ENCODE peak calls at places on chromosome 22, in five cellular contexts. One of them, this sample, is unnamed.

GRCh38 chr22:30892286-30892685 is 76.3 kb downstream of the MORC2 start:
- DNase-seq in brain microvascular endothelial cell: no peak
- DNase-seq in heart right ventricle: peak; percentile 2
- DNase-seq in fibroblast of mammary gland: no peak
- DNase-seq in thoracic aorta: no peak
- DNase-seq in this sample: no peak

GRCh38 chr22:22786301-22787115 is 101.1 kb upstream of the IGLL5 start:
- DNase-seq in thoracic aorta: no peak
- DNase-seq in heart right ventricle: no peak
- DNase-seq in brain microvascular endothelial cell: no peak
- DNase-seq in fibroblast of mammary gland: no peak
- DNase-seq in this sample: no peak

GRCh38 chr22:23077627-23078461 is 7.5 kb downstream of the GNAZ start:
- DNase-seq in fibroblast of mammary gland: no peak
- DNase-seq in heart right ventricle: no peak
- DNase-seq in thoracic aorta: no peak
- DNase-seq in brain microvascular endothelial cell: no peak
- DNase-seq in this sample: no peak

GRCh38 chr22:23790819-23791736 is 4.3 kb downstream of the SMARCB1 start:
- DNase-seq in thoracic aorta: no peak
- DNase-seq in heart right ventricle: peak; percentile 31
- DNase-seq in fibroblast of mammary gland: peak; percentile 89
- DNase-seq in brain microvascular endothelial cell: no peak
- DNase-seq in this sample: peak; percentile 45

GRCh38 chr22:20946080-20946986 is 20.7 kb upstream of the AIFM3 start:
- DNase-seq in fibroblast of mammary gland: no peak
- DNase-seq in thoracic aorta: no peak
- DNase-seq in heart right ventricle: no peak
- DNase-seq in brain microvascular endothelial cell: peak; percentile 49
- DNase-seq in this sample: peak; percentile 61

GRCh38 chr22:22959147-22959827 is 71.7 kb downstream of the IGLL5 start:
- DNase-seq in heart right ventricle: peak; percentile 81
- DNase-seq in fibroblast of mammary gland: peak; percentile 59
- DNase-seq in thoracic aorta: no peak
- DNase-seq in brain microvascular endothelial cell: peak; percentile 76
- DNase-seq in this sample: peak; percentile 55

GRCh38 chr22:45750626-45751025 is 79.0 kb downstream of the ATXN10 start:
- DNase-seq in brain microvascular endothelial cell: no peak
- DNase-seq in heart right ventricle: no peak
- DNase-seq in fibroblast of mammary gland: no peak
- DNase-seq in thoracic aorta: no peak
- DNase-seq in this sample: no peak

GRCh38 chr22:20016734-20017621 is at the start of gene ARVCF:
- DNase-seq in fibroblast of mammary gland: peak; percentile 81
- DNase-seq in thoracic aorta: peak; percentile 36
- DNase-seq in brain microvascular endothelial cell: peak; percentile 78
- DNase-seq in heart right ventricle: peak; percentile 94
- DNase-seq in this sample: peak; percentile 86

GRCh38 chr22:29635734-29636357 is 32.4 kb downstream of the NF2 start:
- DNase-seq in brain microvascular endothelial cell: no peak
- DNase-seq in heart right ventricle: no peak
- DNase-seq in thoracic aorta: no peak
- DNase-seq in fibroblast of mammary gland: peak; percentile 71
- DNase-seq in this sample: peak; percentile 79

GRCh38 chr22:20965104-20965887 is 1.8 kb upstream of the AIFM3 start:
- DNase-seq in brain microvascular endothelial cell: no peak
- DNase-seq in fibroblast of mammary gland: no peak
- DNase-seq in heart right ventricle: no peak
- DNase-seq in thoracic aorta: no peak
- DNase-seq in this sample: no peak

GRCh38 chr22:20530368-20531153 is 23.2 kb downstream of the MED15 start:
- DNase-seq in thoracic aorta: no peak
- DNase-seq in brain microvascular endothelial cell: peak; percentile 82
- DNase-seq in fibroblast of mammary gland: peak; percentile 84
- DNase-seq in heart right ventricle: no peak
- DNase-seq in this sample: peak; percentile 91

GRCh38 chr22:41768420-41768819 is 32.1 kb upstream of the CCDC134 start:
- DNase-seq in fibroblast of mammary gland: peak; percentile 26
- DNase-seq in thoracic aorta: no peak
- DNase-seq in brain microvascular endothelial cell: peak; percentile 18
- DNase-seq in heart right ventricle: no peak
- DNase-seq in this sample: no peak

GRCh38 chr22:43980996-43981395 is 25.8 kb downstream of the SAMM50 start:
- DNase-seq in thoracic aorta: no peak
- DNase-seq in heart right ventricle: no peak
- DNase-seq in fibroblast of mammary gland: no peak
- DNase-seq in brain microvascular endothelial cell: no peak
- DNase-seq in this sample: no peak

GRCh38 chr22:37324340-37325023 is 42.2 kb downstream of the CYTH4 start:
- DNase-seq in brain microvascular endothelial cell: no peak
- DNase-seq in heart right ventricle: no peak
- DNase-seq in fibroblast of mammary gland: no peak
- DNase-seq in thoracic aorta: no peak
- DNase-seq in this sample: no peak
- H3K4me3 ChIP-seq in brain microvascular endothelial cell: peak overlapping the region; percentile 27
- H3K4me3 ChIP-seq in heart right ventricle: no peak overlapping the region
- H3K4me3 ChIP-seq in fibroblast of mammary gland: peak overlapping the region; percentile 3
- H3K4me3 ChIP-seq in thoracic aorta: no peak overlapping the region
- H3K4me3 ChIP-seq in this sample: no peak overlapping the region

GRCh38 chr22:46865052-46865434 is 102.6 kb downstream of the TBC1D22A start:
- DNase-seq in brain microvascular endothelial cell: no peak
- DNase-seq in thoracic aorta: no peak
- DNase-seq in heart right ventricle: no peak
- DNase-seq in fibroblast of mammary gland: no peak
- DNase-seq in this sample: no peak

GRCh38 chr22:46865642-46866041 is 103.2 kb downstream of the TBC1D22A start:
- DNase-seq in brain microvascular endothelial cell: no peak
- DNase-seq in heart right ventricle: no peak
- DNase-seq in fibroblast of mammary gland: no peak
- DNase-seq in thoracic aorta: no peak
- DNase-seq in this sample: no peak

GRCh38 chr22:46866591-46866990 is 104.1 kb downstream of the TBC1D22A start:
- DNase-seq in thoracic aorta: no peak
- DNase-seq in fibroblast of mammary gland: peak; percentile 92
- DNase-seq in heart right ventricle: no peak
- DNase-seq in brain microvascular endothelial cell: peak; percentile 91
- DNase-seq in this sample: peak; percentile 95

GRCh38 chr22:46864314-46865051 is 102.0 kb downstream of the TBC1D22A start:
- DNase-seq in brain microvascular endothelial cell: no peak
- DNase-seq in fibroblast of mammary gland: no peak
- DNase-seq in thoracic aorta: no peak
- DNase-seq in heart right ventricle: no peak
- DNase-seq in this sample: no peak

GRCh38 chr22:46867106-46867505 is 104.7 kb downstream of the TBC1D22A start:
- DNase-seq in heart right ventricle: no peak
- DNase-seq in fibroblast of mammary gland: peak; percentile 40
- DNase-seq in thoracic aorta: no peak
- DNase-seq in brain microvascular endothelial cell: no peak
- DNase-seq in this sample: no peak
- H3K4me3 ChIP-seq in heart right ventricle: no peak overlapping the region
- H3K4me3 ChIP-seq in fibroblast of mammary gland: no peak overlapping the region
- H3K4me3 ChIP-seq in thoracic aorta: no peak overlapping the region
- H3K4me3 ChIP-seq in brain microvascular endothelial cell: no peak overlapping the region
- H3K4me3 ChIP-seq in this sample: no peak overlapping the region

DNA sequence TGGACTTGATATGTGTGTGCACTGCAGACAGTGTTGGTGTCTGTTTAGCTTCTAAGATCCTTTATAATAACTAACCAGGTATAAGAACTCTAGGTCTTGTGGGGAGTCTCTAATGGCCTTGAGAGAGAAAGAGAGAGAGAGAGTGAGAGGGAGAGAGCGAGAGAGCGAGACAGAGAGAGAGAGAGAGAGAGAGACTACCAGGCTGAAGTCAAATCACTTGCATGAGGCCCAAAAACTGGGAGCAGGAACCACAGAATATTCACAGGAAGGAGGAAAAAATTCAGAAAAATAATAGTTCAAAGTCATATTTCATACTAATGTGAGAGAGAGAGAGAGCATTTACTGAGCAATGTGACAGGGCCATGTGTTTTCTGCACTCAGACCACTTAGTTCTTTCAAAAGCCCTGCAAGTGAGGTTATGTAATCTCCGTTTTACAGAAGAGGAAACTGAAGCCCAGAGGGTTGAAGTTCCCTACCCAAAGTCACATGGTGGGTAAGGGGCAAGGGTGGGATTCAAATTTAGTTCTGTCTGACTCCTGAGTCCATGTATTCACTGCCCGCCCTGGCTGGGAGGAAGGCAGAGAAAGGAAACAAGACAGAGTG is 8.5 kb upstream of the MIAT start:
- DNase-seq in brain microvascular endothelial cell: no peak
- DNase-seq in fibroblast of mammary gland: no peak
- DNase-seq in heart right ventricle: no peak
- DNase-seq in thoracic aorta: no peak
- DNase-seq in this sample: no peak
- H3K4me3 ChIP-seq in brain microvascular endothelial cell: no peak overlapping the region
- H3K4me3 ChIP-seq in fibroblast of mammary gland: no peak overlapping the region
- H3K4me3 ChIP-seq in heart right ventricle: no peak overlapping the region
- H3K4me3 ChIP-seq in thoracic aorta: no peak overlapping the region
- H3K4me3 ChIP-seq in this sample: no peak overlapping the region

DNA sequence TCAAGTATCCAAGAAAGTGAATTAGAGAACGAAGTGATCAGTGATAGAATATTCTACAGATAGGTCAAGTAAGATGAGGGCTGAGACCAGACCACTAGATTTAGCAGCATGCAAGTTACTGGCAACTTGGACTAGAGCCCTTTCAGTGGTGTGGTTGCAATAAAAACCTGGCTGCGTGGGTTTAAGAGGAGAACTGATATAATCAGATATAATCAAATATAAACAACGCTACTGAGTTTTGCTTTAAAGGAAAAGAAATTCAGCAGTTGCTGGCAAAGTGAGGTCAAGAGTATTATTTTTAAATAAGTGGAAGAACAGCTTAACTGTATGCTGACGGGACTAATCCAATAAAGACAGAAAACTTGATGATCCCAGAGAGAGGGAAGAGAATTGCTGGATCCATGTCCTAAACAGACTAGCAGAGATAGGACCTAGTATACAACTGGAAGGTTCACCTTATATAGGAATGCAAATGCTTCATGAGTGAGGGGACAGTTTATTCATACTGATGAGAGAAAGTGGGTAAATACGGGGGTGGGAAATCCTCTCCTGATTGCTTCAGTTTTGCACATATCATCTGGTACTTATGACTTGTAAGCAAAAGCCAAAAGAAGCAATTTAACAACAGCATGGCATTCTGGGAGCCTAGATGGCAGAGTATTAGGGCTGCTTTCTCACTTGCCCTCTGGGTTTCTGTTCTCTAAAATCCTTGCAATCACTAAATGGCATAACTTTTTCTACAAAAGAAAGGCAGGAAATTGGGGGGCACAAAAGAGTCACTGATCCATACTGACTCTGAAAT is 146.2 kb downstream of the RBFOX2 start:
- DNase-seq in brain microvascular endothelial cell: no peak
- DNase-seq in fibroblast of mammary gland: peak; percentile 26
- DNase-seq in heart right ventricle: no peak
- DNase-seq in thoracic aorta: no peak
- DNase-seq in this sample: peak; percentile 35
- H3K4me3 ChIP-seq in brain microvascular endothelial cell: no peak overlapping the region
- H3K4me3 ChIP-seq in fibroblast of mammary gland: no peak overlapping the region
- H3K4me3 ChIP-seq in heart right ventricle: no peak overlapping the region
- H3K4me3 ChIP-seq in thoracic aorta: peak overlapping the region; percentile 2
- H3K4me3 ChIP-seq in this sample: no peak overlapping the region

DNA sequence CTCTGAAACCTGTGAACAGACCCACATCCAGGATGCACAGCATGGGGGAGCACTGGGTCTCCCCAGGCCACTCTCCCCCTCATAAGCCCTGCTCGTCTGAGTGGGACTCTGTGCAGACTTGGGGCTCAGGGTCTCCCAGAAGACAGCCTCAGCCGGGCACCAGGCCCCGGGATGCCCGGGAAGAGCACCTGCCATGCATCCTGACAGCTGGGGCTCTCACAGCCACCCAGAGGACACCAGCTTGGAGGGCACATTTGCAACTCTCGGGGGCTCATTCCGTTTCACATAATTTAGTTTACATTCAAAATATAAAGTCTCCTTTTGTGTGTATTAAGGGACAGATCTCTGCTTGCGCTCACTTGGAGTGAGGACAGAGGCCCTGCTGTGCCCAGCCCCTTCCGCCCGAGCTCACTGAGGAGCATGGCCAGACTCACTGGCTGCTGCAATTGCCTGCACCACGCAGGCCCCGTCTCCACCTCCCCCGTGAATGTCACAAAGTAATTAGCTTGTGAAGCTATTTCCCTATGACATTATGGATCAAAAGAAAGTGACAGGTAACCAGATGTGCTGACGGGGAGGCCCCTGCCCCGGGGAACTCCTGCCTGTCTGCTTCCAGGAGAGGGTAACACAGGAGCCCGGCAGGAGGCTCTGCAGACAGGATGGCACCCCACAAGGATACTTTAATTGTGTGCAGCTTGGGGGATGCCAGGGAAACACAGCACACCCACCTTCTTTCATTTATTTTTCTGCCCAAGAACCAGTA is 275.6 kb downstream of the BRD1 start:
- DNase-seq in fibroblast of mammary gland: no peak
- DNase-seq in thoracic aorta: no peak
- DNase-seq in heart right ventricle: no peak
- DNase-seq in brain microvascular endothelial cell: no peak
- DNase-seq in this sample: no peak
- H3K4me3 ChIP-seq in fibroblast of mammary gland: no peak overlapping the region
- H3K4me3 ChIP-seq in thoracic aorta: no peak overlapping the region
- H3K4me3 ChIP-seq in heart right ventricle: no peak overlapping the region
- H3K4me3 ChIP-seq in brain microvascular endothelial cell: no peak overlapping the region
- H3K4me3 ChIP-seq in this sample: no peak overlapping the region

GRCh38 chr22:37564111-37564711 is 3.9 kb downstream of the CDC42EP1 start:
- DNase-seq in heart right ventricle: peak; percentile 79
- DNase-seq in brain microvascular endothelial cell: no peak
- DNase-seq in fibroblast of mammary gland: peak; percentile 35
- DNase-seq in thoracic aorta: no peak
- DNase-seq in this sample: peak; percentile 39
- H3K4me3 ChIP-seq in heart right ventricle: no peak overlapping the region
- H3K4me3 ChIP-seq in brain microvascular endothelial cell: peak overlapping the region; percentile 25
- H3K4me3 ChIP-seq in fibroblast of mammary gland: no peak overlapping the region
- H3K4me3 ChIP-seq in thoracic aorta: peak overlapping the region; percentile 5
- H3K4me3 ChIP-seq in this sample: peak overlapping the region; percentile 24

GRCh38 chr22:42866100-42866499 is 9.0 kb upstream of the ARFGAP3 start:
- DNase-seq in thoracic aorta: no peak
- DNase-seq in fibroblast of mammary gland: no peak
- DNase-seq in heart right ventricle: no peak
- DNase-seq in brain microvascular endothelial cell: no peak
- DNase-seq in this sample: no peak
- H3K4me3 ChIP-seq in thoracic aorta: no peak overlapping the region
- H3K4me3 ChIP-seq in fibroblast of mammary gland: no peak overlapping the region
- H3K4me3 ChIP-seq in heart right ventricle: no peak overlapping the region
- H3K4me3 ChIP-seq in brain microvascular endothelial cell: no peak overlapping the region
- H3K4me3 ChIP-seq in this sample: no peak overlapping the region